ENCODE peak calls at places on chromosomes 13 and 19, in four cellular contexts. F is spleen, Z is GM23248, L is ascending aorta. M is an unnamed sample.

GRCh38 chr19:1361601-1362384 is 21.9 kb upstream of the NDUFS7 start:
- DNase-seq in F (no peak), Z (peak; percentile 77), L (no peak), M (no peak)

GRCh38 chr13:30128095-30128494 is 179.3 kb downstream of the KATNAL1 start:
- DNase-seq in F (no peak), Z (no peak), L (no peak), M (peak; percentile 23)

GRCh38 chr19:12833747-12834417 is 497 bp downstream of the RTBDN start:
- DNase-seq in F (no peak), Z (peak; percentile 45), L (no peak), M (no peak)

GRCh38 chr19:12784871-12785430 is 6.3 kb upstream of the JUNB start:
- DNase-seq in F (no peak), Z (peak; percentile 42), L (no peak), M (no peak)

GRCh38 chr19:2464389-2464788 is 7.6 kb upstream of the LMNB2 start:
- DNase-seq in F (no peak), Z (no peak), L (no peak), M (no peak)

GRCh38 chr13:95217920-95218830 is 83.1 kb downstream of the ABCC4 start:
- DNase-seq in F (no peak), Z (no peak), L (no peak), M (no peak)

GRCh38 chr13:79171131-79172061 is 234.7 kb downstream of the RBM26 start:
- DNase-seq in F (no peak), Z (no peak), L (no peak), M (no peak)

GRCh38 chr13:24265453-24265852 is 43.9 kb upstream of the C1QTNF9 start:
- DNase-seq in F (no peak), Z (no peak), L (no peak), M (no peak)

GRCh38 chr13:33072282-33072681 is 56.1 kb downstream of the KL start:
- DNase-seq in F (no peak), Z (peak; percentile 7), L (no peak), M (no peak)

GRCh38 chr19:49808762-49809154 is 4.3 kb downstream of the FUZ start:
- DNase-seq in F (peak; percentile 96), Z (peak; percentile 95), L (peak; percentile 73), M (peak; percentile 95)

GRCh38 chr19:2361259-2362038 is 1.4 kb downstream of the TMPRSS9 start:
- DNase-seq in F (no peak), Z (peak; percentile 26), L (no peak), M (no peak)

GRCh38 chr19:1503089-1503924 is 9.5 kb downstream of the ADAMTSL5 start:
- DNase-seq in F (no peak), Z (peak; percentile 74), L (no peak), M (no peak)

GRCh38 chr13:83286737-83287136 is 595.5 kb downstream of the SLITRK1 start:
- DNase-seq in F (no peak), Z (peak; percentile 52), L (no peak), M (no peak)

GRCh38 chr19:28042516-28042915 is 1170.4 kb downstream of the UQCRFS1 start:
- DNase-seq in F (no peak), Z (no peak), L (no peak), M (no peak)

GRCh38 chr13:114015608-114016295 is 41.9 kb upstream of the C13orf46 start:
- DNase-seq in F (no peak), Z (peak; percentile 86), L (no peak), M (no peak)

GRCh38 chr19:50723069-50723468 is at the start of gene CLEC11A:
- DNase-seq in F (no peak), Z (peak; percentile 92), L (no peak), M (peak; percentile 62)

GRCh38 chr13:112760440-112760839 is 70.6 kb downstream of the ATP11A start:
- DNase-seq in F (no peak), Z (peak; percentile 56), L (no peak), M (no peak)

GRCh38 chr13:102317593-102317992 is 84.3 kb downstream of the FGF14 start:
- DNase-seq in F (no peak), Z (peak; percentile 33), L (peak; percentile 28), M (peak; percentile 88)

GRCh38 chr13:68078874-68079273 is 848.7 kb upstream of the PCDH9 start:
- DNase-seq in F (no peak), Z (no peak), L (no peak), M (no peak)

GRCh38 chr13:62629618-62630017 is 1214.0 kb upstream of the PCDH20 start:
- DNase-seq in F (no peak), Z (no peak), L (no peak), M (no peak)

GRCh38 chr19:1997353-1998233 is 17.9 kb downstream of the BTBD2 start:
- DNase-seq in F (no peak), Z (no peak), L (no peak), M (no peak)

GRCh38 chr13:23655321-23655720 is 85.1 kb downstream of the TNFRSF19 start:
- DNase-seq in F (no peak), Z (no peak), L (no peak), M (no peak)

GRCh38 chr13:110813646-110814624 is 100.4 kb downstream of the ING1 start:
- DNase-seq in F (no peak), Z (no peak), L (no peak), M (peak; percentile 62)

GRCh38 chr19:23075031-23075733 is 41.6 kb upstream of the ZNF730 start:
- DNase-seq in F (peak; percentile 71), Z (peak; percentile 46), L (no peak), M (peak; percentile 20)

GRCh38 chr13:80341098-80341701 is at the start of gene SPRY2:
- DNase-seq in F (peak; percentile 92), Z (peak; percentile 99), L (peak; percentile 88), M (peak; percentile 96)

GRCh38 chr13:26946675-26947342 is 186.2 kb upstream of the GPR12 start:
- DNase-seq in F (no peak), Z (peak; percentile 70), L (no peak), M (no peak)

GRCh38 chr13:44710576-44710975 is 134.4 kb upstream of the TSC22D1 start:
- DNase-seq in F (no peak), Z (peak; percentile 90), L (no peak), M (no peak)

GRCh38 chr13:34001357-34001756 is 183.4 kb downstream of the RFC3 start:
- DNase-seq in F (no peak), Z (no peak), L (no peak), M (no peak)

GRCh38 chr13:97249093-97249787 is 27.1 kb downstream of the MBNL2 start:
- DNase-seq in F (no peak), Z (no peak), L (no peak), M (no peak)

GRCh38 chr13:24630851-24631341 is 49.3 kb upstream of the ATP12A start:
- DNase-seq in F (no peak), Z (peak; percentile 42), L (no peak), M (no peak)

GRCh38 chr19:29815231-29815630 is 3.4 kb downstream of the CCNE1 start:
- DNase-seq in F (peak; percentile 42), Z (no peak), L (no peak), M (no peak)

GRCh38 chr13:113915012-113915763 is 51.3 kb upstream of the GAS6 start:
- DNase-seq in F (no peak), Z (no peak), L (no peak), M (no peak)

GRCh38 chr13:58979851-58980250 is 1183.9 kb downstream of the DIAPH3 start:
- DNase-seq in F (no peak), Z (no peak), L (no peak), M (no peak)

GRCh38 chr19:19319725-19320361 is 466 bp downstream of the SUGP1 start:
- DNase-seq in F (no peak), Z (peak; percentile 36), L (no peak), M (no peak)

GRCh38 chr13:48979892-48980291 is 4.2 kb downstream of the FNDC3A start:
- DNase-seq in F (no peak), Z (no peak), L (no peak), M (no peak)

GRCh38 chr19:13718733-13719132 is 45.6 kb upstream of the MRI1 start:
- DNase-seq in F (no peak), Z (peak; percentile 87), L (no peak), M (no peak)

GRCh38 chr19:34383599-34383998 is 18.6 kb downstream of the GPI start:
- DNase-seq in F (no peak), Z (no peak), L (no peak), M (no peak)
- H3K36me3 ChIP-seq in F (peaks cover 100% of the 10 kb centered on the region), Z (peaks cover 80% of the 10 kb centered on the region), L (peaks cover 82% of the 10 kb centered on the region), M (peaks cover 56% of the 10 kb centered on the region)

DNA sequence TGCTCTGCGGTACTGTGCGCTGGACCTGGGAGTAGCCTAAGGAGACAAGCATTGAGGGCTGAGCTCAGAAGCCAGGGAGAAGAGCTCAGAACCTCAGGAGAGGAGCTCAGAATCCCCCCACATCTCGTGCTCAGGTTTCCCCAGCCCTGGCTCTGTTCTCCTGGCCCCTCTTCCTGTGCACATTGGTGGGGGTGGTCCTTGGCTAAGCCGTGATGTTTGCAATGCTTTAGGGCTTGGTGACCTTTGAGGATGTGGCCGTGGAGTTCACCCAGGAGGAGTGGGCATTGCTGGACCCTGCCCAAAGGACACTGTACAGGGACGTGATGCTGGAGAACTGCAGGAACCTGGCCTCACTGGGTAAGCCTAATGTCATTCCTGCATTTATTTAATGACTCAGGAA is 6.6 kb downstream of the ZNF557 start:
- DNase-seq in F (no peak), Z (no peak), L (no peak), M (no peak)
- H3K9me3 ChIP-seq in F (peaks cover 65% of the 10 kb centered on the region), Z (peaks cover 5% of the 10 kb centered on the region), L (peaks cover 51% of the 10 kb centered on the region), M (peaks cover 64% of the 10 kb centered on the region)

GRCh38 chr19:15237759-15238638 is 5.8 kb upstream of the EPHX3 start:
- DNase-seq in F (no peak), Z (no peak), L (no peak), M (no peak)

GRCh38 chr19:15241259-15241658 is 9.0 kb upstream of the EPHX3 start:
- DNase-seq in F (no peak), Z (peak; percentile 43), L (no peak), M (no peak)

GRCh38 chr19:15238639-15239155 is 6.4 kb upstream of the EPHX3 start:
- DNase-seq in F (no peak), Z (no peak), L (no peak), M (no peak)

GRCh38 chr19:15240539-15240938 is 8.3 kb upstream of the EPHX3 start:
- DNase-seq in F (no peak), Z (no peak), L (no peak), M (no peak)

GRCh38 chr19:15239337-15239949 is 7.2 kb upstream of the EPHX3 start:
- DNase-seq in F (no peak), Z (no peak), L (no peak), M (no peak)
- H3K36me3 ChIP-seq in F (peaks cover 95% of the 10 kb centered on the region), Z (peaks cover 33% of the 10 kb centered on the region), L (peaks cover 86% of the 10 kb centered on the region), M (peaks cover 70% of the 10 kb centered on the region)

GRCh38 chr19:52138614-52139290 is 986 bp downstream of the ZNF616 start:
- DNase-seq in F (peak; percentile 74), Z (peak; percentile 63), L (no peak), M (peak; percentile 23)
- H3K9me3 ChIP-seq in F (peaks cover 51% of the 10 kb centered on the region), Z (no peaks in the 10 kb centered on the region), L (no peaks in the 10 kb centered on the region), M (no peaks in the 10 kb centered on the region)

GRCh38 chr19:55228403-55229031 is at the start of gene TMEM86B:
- DNase-seq in F (no peak), Z (no peak), L (no peak), M (no peak)

GRCh38 chr19:55230329-55230728 is 1.8 kb upstream of the TMEM86B start:
- DNase-seq in F (no peak), Z (no peak), L (no peak), M (no peak)

GRCh38 chr19:55228015-55228391 is 560 bp downstream of the TMEM86B start:
- DNase-seq in F (no peak), Z (no peak), L (no peak), M (no peak)

GRCh38 chr19:55229789-55230182 is 1.2 kb upstream of the TMEM86B start:
- DNase-seq in F (no peak), Z (no peak), L (no peak), M (no peak)

GRCh38 chr19:55229145-55229788 is 704 bp upstream of the TMEM86B start:
- DNase-seq in F (no peak), Z (no peak), L (no peak), M (no peak)
- H3K36me3 ChIP-seq in F (peaks cover 92% of the 10 kb centered on the region), Z (peaks cover 10% of the 10 kb centered on the region), L (peaks cover 66% of the 10 kb centered on the region), M (peaks cover 84% of the 10 kb centered on the region)

M was measured in tibial artery.